ENCODE peak calls at places on chromosomes 4 and X, in seven cellular contexts. One of them, this sample, is unnamed.

GRCh38 chr4:185744127-185744865 is 67.7 kb downstream of the SORBS2 start:
- DNase-seq in breast epithelium: no peak
- DNase-seq in fibroblast of pulmonary artery: no peak
- DNase-seq in NCI-H146: no peak
- DNase-seq in stimulated activated effector memory CD8-positive, alpha-beta T cell treated with anti-CD3 and anti-CD28 coated beads, Interleukin-12 subunit alpha, Interleukin-12 subunit beta, amount 100 ng/mL, for 72 hours: no peak
- DNase-seq in cardiac fibroblast: no peak
- DNase-seq in CD4-positive, alpha-beta memory T cell: no peak
- DNase-seq in this sample: no peak

GRCh38 chrX:9482408-9482807 is 17.6 kb downstream of the TBL1X start:
- DNase-seq in breast epithelium: no peak
- DNase-seq in NCI-H146: no peak
- DNase-seq in CD4-positive, alpha-beta memory T cell: no peak
- DNase-seq in cardiac fibroblast: peak
- DNase-seq in stimulated activated effector memory CD8-positive, alpha-beta T cell treated with anti-CD3 and anti-CD28 coated beads, Interleukin-12 subunit alpha, Interleukin-12 subunit beta, amount 100 ng/mL, for 72 hours: no peak
- DNase-seq in fibroblast of pulmonary artery: no peak
- DNase-seq in this sample: no peak

GRCh38 chr4:169612869-169613859 is 781 bp upstream of the NEK1 start:
- DNase-seq in fibroblast of pulmonary artery: peak
- DNase-seq in breast epithelium: peak
- DNase-seq in NCI-H146: peak
- DNase-seq in stimulated activated effector memory CD8-positive, alpha-beta T cell treated with anti-CD3 and anti-CD28 coated beads, Interleukin-12 subunit alpha, Interleukin-12 subunit beta, amount 100 ng/mL, for 72 hours: peak
- DNase-seq in CD4-positive, alpha-beta memory T cell: peak
- DNase-seq in cardiac fibroblast: peak
- DNase-seq in this sample: peak

GRCh38 chrX:73448379-73448778 is 1.5 kb downstream of the CDX4 start:
- DNase-seq in breast epithelium: no peak
- DNase-seq in fibroblast of pulmonary artery: no peak
- DNase-seq in CD4-positive, alpha-beta memory T cell: no peak
- DNase-seq in cardiac fibroblast: no peak
- DNase-seq in stimulated activated effector memory CD8-positive, alpha-beta T cell treated with anti-CD3 and anti-CD28 coated beads, Interleukin-12 subunit alpha, Interleukin-12 subunit beta, amount 100 ng/mL, for 72 hours: no peak
- DNase-seq in NCI-H146: no peak
- DNase-seq in this sample: no peak

GRCh38 chr4:173218411-173219125 is 50.0 kb downstream of the GALNT7 start:
- DNase-seq in cardiac fibroblast: peak
- DNase-seq in fibroblast of pulmonary artery: peak
- DNase-seq in stimulated activated effector memory CD8-positive, alpha-beta T cell treated with anti-CD3 and anti-CD28 coated beads, Interleukin-12 subunit alpha, Interleukin-12 subunit beta, amount 100 ng/mL, for 72 hours: no peak
- DNase-seq in CD4-positive, alpha-beta memory T cell: no peak
- DNase-seq in NCI-H146: peak
- DNase-seq in breast epithelium: no peak
- DNase-seq in this sample: no peak

GRCh38 chr4:42786350-42787070 is 106.0 kb upstream of the GRXCR1 start:
- DNase-seq in cardiac fibroblast: no peak
- DNase-seq in fibroblast of pulmonary artery: no peak
- DNase-seq in stimulated activated effector memory CD8-positive, alpha-beta T cell treated with anti-CD3 and anti-CD28 coated beads, Interleukin-12 subunit alpha, Interleukin-12 subunit beta, amount 100 ng/mL, for 72 hours: no peak
- DNase-seq in CD4-positive, alpha-beta memory T cell: no peak
- DNase-seq in NCI-H146: no peak
- DNase-seq in breast epithelium: no peak
- DNase-seq in this sample: no peak

GRCh38 chr4:15702941-15703403 is at the start of gene BST1:
- DNase-seq in cardiac fibroblast: peak
- DNase-seq in stimulated activated effector memory CD8-positive, alpha-beta T cell treated with anti-CD3 and anti-CD28 coated beads, Interleukin-12 subunit alpha, Interleukin-12 subunit beta, amount 100 ng/mL, for 72 hours: peak
- DNase-seq in NCI-H146: no peak
- DNase-seq in fibroblast of pulmonary artery: peak
- DNase-seq in breast epithelium: peak
- DNase-seq in CD4-positive, alpha-beta memory T cell: peak
- DNase-seq in this sample: peak

GRCh38 chr4:1043658-1044468 is 32.4 kb downstream of the FGFRL1 start:
- DNase-seq in stimulated activated effector memory CD8-positive, alpha-beta T cell treated with anti-CD3 and anti-CD28 coated beads, Interleukin-12 subunit alpha, Interleukin-12 subunit beta, amount 100 ng/mL, for 72 hours: no peak
- DNase-seq in fibroblast of pulmonary artery: peak
- DNase-seq in cardiac fibroblast: peak
- DNase-seq in CD4-positive, alpha-beta memory T cell: no peak
- DNase-seq in breast epithelium: peak
- DNase-seq in NCI-H146: no peak
- DNase-seq in this sample: peak

GRCh38 chrX:34467437-34467836 is 189.6 kb downstream of the TMEM47 start:
- DNase-seq in stimulated activated effector memory CD8-positive, alpha-beta T cell treated with anti-CD3 and anti-CD28 coated beads, Interleukin-12 subunit alpha, Interleukin-12 subunit beta, amount 100 ng/mL, for 72 hours: no peak
- DNase-seq in NCI-H146: no peak
- DNase-seq in cardiac fibroblast: peak
- DNase-seq in CD4-positive, alpha-beta memory T cell: no peak
- DNase-seq in breast epithelium: no peak
- DNase-seq in fibroblast of pulmonary artery: peak
- DNase-seq in this sample: no peak

GRCh38 chrX:71625471-71625870 is 7.2 kb upstream of the CXCR3 start:
- DNase-seq in CD4-positive, alpha-beta memory T cell: no peak
- DNase-seq in breast epithelium: no peak
- DNase-seq in NCI-H146: no peak
- DNase-seq in stimulated activated effector memory CD8-positive, alpha-beta T cell treated with anti-CD3 and anti-CD28 coated beads, Interleukin-12 subunit alpha, Interleukin-12 subunit beta, amount 100 ng/mL, for 72 hours: no peak
- DNase-seq in fibroblast of pulmonary artery: no peak
- DNase-seq in cardiac fibroblast: no peak
- DNase-seq in this sample: no peak

GRCh38 chr4:40995850-40996249 is 218.5 kb downstream of the APBB2 start:
- DNase-seq in cardiac fibroblast: peak
- DNase-seq in CD4-positive, alpha-beta memory T cell: no peak
- DNase-seq in fibroblast of pulmonary artery: peak
- DNase-seq in stimulated activated effector memory CD8-positive, alpha-beta T cell treated with anti-CD3 and anti-CD28 coated beads, Interleukin-12 subunit alpha, Interleukin-12 subunit beta, amount 100 ng/mL, for 72 hours: no peak
- DNase-seq in NCI-H146: no peak
- DNase-seq in breast epithelium: no peak
- DNase-seq in this sample: no peak

This sample was measured in uterus.